ENCODE peak calls at places on chromosome 9, in ten cellular contexts. W, G, A, T, H, S, Z, I, C and F are unnamed samples.

GRCh38 chr9:122551371-122551770 is 1.5 kb upstream of the OR1N2 start:
- DNase-seq in W (no peak), G (no peak), A (no peak), T (no peak), H (no peak), S (no peak), Z (no peak), I (no peak), C (no peak), F (no peak)

GRCh38 chr9:131180454-131180853 is 55.1 kb downstream of the NUP214 start:
- DNase-seq in W (no peak), G (no peak), A (peak), T (no peak), H (no peak), S (no peak), Z (no peak), I (peak), C (peak), F (no peak)

GRCh38 chr9:80885894-80886293 is 803.5 kb downstream of the TLE1 start:
- DNase-seq in W (no peak), G (no peak), A (no peak), T (no peak), H (no peak), S (no peak), Z (peak), I (no peak), C (no peak), F (no peak)

GRCh38 chr9:92669527-92669889 is 423 bp downstream of the IPPK start:
- DNase-seq in W (peak), G (peak), A (no peak), T (peak), H (no peak), S (no peak), Z (no peak), I (no peak), C (no peak), F (no peak)

GRCh38 chr9:68473790-68474189 is 66.9 kb downstream of the TMEM252 start:
- DNase-seq in W (no peak), G (no peak), A (no peak), T (no peak), H (no peak), S (no peak), Z (no peak), I (no peak), C (no peak), F (no peak)

GRCh38 chr9:126150411-126151030 is 176.1 kb upstream of the MVB12B start:
- DNase-seq in W (no peak), G (peak), A (no peak), T (no peak), H (no peak), S (no peak), Z (no peak), I (no peak), C (no peak), F (peak)

GRCh38 chr9:79263666-79264460 is 307.9 kb upstream of the TLE4 start:
- DNase-seq in W (no peak), G (no peak), A (peak), T (no peak), H (peak), S (no peak), Z (no peak), I (peak), C (peak), F (no peak)

GRCh38 chr9:22308177-22308576 is 138.4 kb upstream of the DMRTA1 start:
- DNase-seq in W (no peak), G (no peak), A (no peak), T (no peak), H (no peak), S (no peak), Z (no peak), I (no peak), C (no peak), F (no peak)

GRCh38 chr9:136551401-136552116 is 5.7 kb upstream of the NOTCH1 start:
- DNase-seq in W (peak), G (no peak), A (peak), T (no peak), H (peak), S (peak), Z (peak), I (peak), C (peak), F (no peak)

GRCh38 chr9:22446589-22446949 is at the start of gene DMRTA1:
- DNase-seq in W (no peak), G (peak), A (peak), T (peak), H (peak), S (no peak), Z (peak), I (peak), C (peak), F (peak)

GRCh38 chr9:6413365-6414263 is 615 bp downstream of the UHRF2 start:
- DNase-seq in W (peak), G (peak), A (no peak), T (no peak), H (no peak), S (no peak), Z (peak), I (peak), C (no peak), F (no peak)

GRCh38 chr9:111632051-111632450 is 917 bp downstream of the DNAJC25 start:
- DNase-seq in W (no peak), G (no peak), A (no peak), T (no peak), H (no peak), S (no peak), Z (no peak), I (no peak), C (no peak), F (no peak)

GRCh38 chr9:73565026-73565425 is 413.4 kb downstream of the ANXA1 start:
- DNase-seq in W (no peak), G (no peak), A (no peak), T (no peak), H (no peak), S (no peak), Z (no peak), I (peak), C (peak), F (no peak)

GRCh38 chr9:108484468-108484867 is 371.3 kb downstream of the ACTL7B start:
- DNase-seq in W (no peak), G (no peak), A (no peak), T (no peak), H (no peak), S (no peak), Z (no peak), I (no peak), C (no peak), F (no peak)

GRCh38 chr9:4793412-4794005 is 765 bp downstream of the RCL1 start:
- DNase-seq in W (no peak), G (no peak), A (no peak), T (no peak), H (no peak), S (no peak), Z (no peak), I (peak), C (peak), F (no peak)

GRCh38 chr9:89679006-89679395 is 74.2 kb downstream of the GADD45G start:
- DNase-seq in W (no peak), G (no peak), A (no peak), T (no peak), H (no peak), S (no peak), Z (no peak), I (no peak), C (no peak), F (no peak)

GRCh38 chr9:37398464-37399025 is 24.0 kb upstream of the GRHPR start:
- DNase-seq in W (no peak), G (no peak), A (no peak), T (no peak), H (no peak), S (no peak), Z (no peak), I (no peak), C (no peak), F (no peak)

GRCh38 chr9:20040991-20041606 is 252.3 kb upstream of the SLC24A2 start:
- DNase-seq in W (no peak), G (no peak), A (peak), T (no peak), H (no peak), S (no peak), Z (no peak), I (no peak), C (no peak), F (no peak)

GRCh38 chr9:18393340-18394130 is 80.4 kb upstream of the ADAMTSL1 start:
- DNase-seq in W (no peak), G (no peak), A (peak), T (no peak), H (no peak), S (peak), Z (peak), I (peak), C (peak), F (no peak)

GRCh38 chr9:37938121-37938906 is 34.4 kb upstream of the SLC25A51 start:
- DNase-seq in W (no peak), G (no peak), A (peak), T (peak), H (no peak), S (peak), Z (no peak), I (peak), C (peak), F (no peak)

GRCh38 chr9:132585954-132586829 is 3.8 kb downstream of the BARHL1 start:
- DNase-seq in W (no peak), G (no peak), A (no peak), T (peak), H (no peak), S (no peak), Z (no peak), I (no peak), C (no peak), F (no peak)
- TF ChIP-seq CTCF in W (no peak), G (no peak), A (no peak), T (no peak), H (no peak), S (no peak), Z (no peak), I (no peak), C (no peak), F (no peak)

DNA sequence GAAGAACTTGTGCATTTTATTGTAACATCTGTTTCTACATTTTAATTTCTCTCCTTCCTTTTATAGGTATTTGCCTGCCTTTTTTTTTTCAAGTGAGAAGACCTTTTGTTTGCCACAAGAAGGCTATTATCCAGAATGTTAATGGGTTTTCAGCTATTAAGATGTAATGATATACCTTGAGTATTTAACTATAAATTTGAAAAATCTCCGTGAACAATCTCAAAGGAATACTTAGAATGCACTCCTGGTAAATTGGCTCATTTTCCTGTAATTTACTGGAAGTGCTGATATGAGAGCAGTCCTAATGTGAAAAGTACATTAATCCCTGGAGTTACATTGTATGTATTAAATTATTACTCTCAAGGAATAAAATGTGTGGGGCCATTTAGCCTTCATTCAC is 32.3 kb downstream of the AOPEP start:
- DNase-seq in W (no peak), G (no peak), A (no peak), T (no peak), H (no peak), S (no peak), Z (no peak), I (no peak), C (no peak), F (no peak)
- TF ChIP-seq CTCF in W (no peak), G (no peak), A (no peak), T (no peak), H (no peak), S (no peak), Z (no peak), I (no peak), C (no peak), F (no peak)

DNA sequence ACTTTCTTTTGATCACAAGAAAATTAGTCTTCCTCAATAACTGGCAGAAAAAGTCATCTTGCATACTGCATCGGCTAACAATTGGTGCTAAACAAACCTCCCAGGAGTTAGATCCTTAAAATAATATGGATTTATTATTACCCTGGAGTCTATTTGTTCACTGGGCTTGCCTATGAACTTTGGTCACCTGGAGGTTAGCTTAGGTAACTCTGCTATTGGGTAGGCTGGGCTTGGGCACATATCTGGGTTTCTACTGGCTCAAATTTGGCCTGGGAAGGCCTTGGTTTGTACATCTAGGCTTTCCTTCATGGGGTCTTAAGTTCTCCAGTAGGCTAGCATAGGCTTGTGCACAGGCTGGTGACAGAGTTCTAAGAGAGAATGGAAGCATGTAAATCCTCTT is 279.9 kb downstream of the RASEF start:
- DNase-seq in W (no peak), G (no peak), A (no peak), T (no peak), H (no peak), S (no peak), Z (no peak), I (no peak), C (no peak), F (no peak)
- TF ChIP-seq CTCF in W (no peak), G (no peak), A (no peak), T (no peak), H (no peak), S (no peak), Z (no peak), I (no peak), C (no peak), F (no peak)

GRCh38 chr9:99226054-99226453 is 4.0 kb downstream of the SEC61B start:
- DNase-seq in W (no peak), G (no peak), A (no peak), T (no peak), H (no peak), S (no peak), Z (no peak), I (no peak), C (no peak), F (no peak)
- TF ChIP-seq CTCF in W (no peak), G (no peak), A (no peak), T (no peak), H (no peak), S (no peak), Z (no peak), I (no peak), C (no peak), F (no peak)